ENCODE peak calls at places on chromosomes 7 and 10, in nine cellular contexts. One of them, this sample, is unnamed.

GRCh38 chr10:118621304-118621942 is 26.0 kb upstream of the PRLHR start:
- DNase-seq in Panc1: no peak
- DNase-seq in fibroblast of lung: no peak
- DNase-seq in brain microvascular endothelial cell: no peak
- DNase-seq in breast epithelium: no peak
- DNase-seq in endothelial cell of umbilical vein: no peak
- DNase-seq in adrenal gland: no peak
- DNase-seq in Peyer's patch: no peak
- DNase-seq in right lobe of liver: no peak
- DNase-seq in this sample: no peak

GRCh38 chr10:52658112-52658511 is 114.5 kb downstream of the MBL2 start:
- DNase-seq in Panc1: no peak
- DNase-seq in fibroblast of lung: no peak
- DNase-seq in brain microvascular endothelial cell: no peak
- DNase-seq in breast epithelium: no peak
- DNase-seq in endothelial cell of umbilical vein: no peak
- DNase-seq in adrenal gland: no peak
- DNase-seq in Peyer's patch: no peak
- DNase-seq in right lobe of liver: no peak
- DNase-seq in this sample: no peak

GRCh38 chr10:115827180-115827579 is 445.8 kb downstream of the GFRA1 start:
- DNase-seq in Panc1: no peak
- DNase-seq in fibroblast of lung: peak; percentile 88
- DNase-seq in brain microvascular endothelial cell: no peak
- DNase-seq in breast epithelium: no peak
- DNase-seq in endothelial cell of umbilical vein: no peak
- DNase-seq in adrenal gland: no peak
- DNase-seq in Peyer's patch: no peak
- DNase-seq in right lobe of liver: no peak
- DNase-seq in this sample: no peak

GRCh38 chr7:3975371-3975770 is 674.3 kb downstream of the SDK1 start:
- DNase-seq in Panc1: no peak
- DNase-seq in fibroblast of lung: no peak
- DNase-seq in brain microvascular endothelial cell: no peak
- DNase-seq in breast epithelium: no peak
- DNase-seq in endothelial cell of umbilical vein: no peak
- DNase-seq in adrenal gland: no peak
- DNase-seq in Peyer's patch: no peak
- DNase-seq in right lobe of liver: no peak
- DNase-seq in this sample: no peak

GRCh38 chr10:109902992-109903947 is 20.0 kb downstream of the XPNPEP1 start:
- DNase-seq in Panc1: no peak
- DNase-seq in fibroblast of lung: no peak
- DNase-seq in brain microvascular endothelial cell: no peak
- DNase-seq in breast epithelium: no peak
- DNase-seq in endothelial cell of umbilical vein: no peak
- DNase-seq in adrenal gland: no peak
- DNase-seq in Peyer's patch: no peak
- DNase-seq in right lobe of liver: no peak
- DNase-seq in this sample: no peak

GRCh38 chr7:141415999-141416398 is 135.2 kb upstream of the AGK start:
- DNase-seq in Panc1: no peak
- DNase-seq in fibroblast of lung: no peak
- DNase-seq in brain microvascular endothelial cell: no peak
- DNase-seq in breast epithelium: no peak
- DNase-seq in endothelial cell of umbilical vein: no peak
- DNase-seq in adrenal gland: no peak
- DNase-seq in Peyer's patch: no peak
- DNase-seq in right lobe of liver: no peak
- DNase-seq in this sample: no peak

GRCh38 chr7:30074422-30075030 is 46.3 kb downstream of the PLEKHA8 start:
- DNase-seq in Panc1: peak; percentile 22
- DNase-seq in fibroblast of lung: peak; percentile 70
- DNase-seq in brain microvascular endothelial cell: no peak
- DNase-seq in breast epithelium: no peak
- DNase-seq in endothelial cell of umbilical vein: peak; percentile 52
- DNase-seq in adrenal gland: no peak
- DNase-seq in Peyer's patch: no peak
- DNase-seq in right lobe of liver: no peak
- DNase-seq in this sample: no peak

GRCh38 chr7:92205987-92206386 is 27.0 kb upstream of the LRRD1 start:
- DNase-seq in Panc1: no peak
- DNase-seq in fibroblast of lung: no peak
- DNase-seq in brain microvascular endothelial cell: no peak
- DNase-seq in breast epithelium: no peak
- DNase-seq in endothelial cell of umbilical vein: no peak
- DNase-seq in adrenal gland: no peak
- DNase-seq in Peyer's patch: no peak
- DNase-seq in right lobe of liver: no peak
- DNase-seq in this sample: no peak

GRCh38 chr10:114002422-114002821 is 41.2 kb upstream of the ADRB1 start:
- DNase-seq in Panc1: no peak
- DNase-seq in fibroblast of lung: no peak
- DNase-seq in brain microvascular endothelial cell: no peak
- DNase-seq in breast epithelium: no peak
- DNase-seq in endothelial cell of umbilical vein: no peak
- DNase-seq in adrenal gland: no peak
- DNase-seq in Peyer's patch: no peak
- DNase-seq in right lobe of liver: no peak
- DNase-seq in this sample: no peak
- TF ChIP-seq CTCF in Panc1: no peak
- TF ChIP-seq CTCF in fibroblast of lung: no peak
- TF ChIP-seq CTCF in brain microvascular endothelial cell: peak; percentile 11
- TF ChIP-seq CTCF in breast epithelium: no peak
- TF ChIP-seq CTCF in endothelial cell of umbilical vein: no peak
- TF ChIP-seq CTCF in adrenal gland: no peak
- TF ChIP-seq CTCF in Peyer's patch: no peak
- TF ChIP-seq CTCF in right lobe of liver: no peak
- TF ChIP-seq CTCF in this sample: no peak

GRCh38 chr10:92692085-92692671 is 2.4 kb downstream of the HHEX start:
- DNase-seq in Panc1: no peak
- DNase-seq in fibroblast of lung: no peak
- DNase-seq in brain microvascular endothelial cell: no peak
- DNase-seq in breast epithelium: no peak
- DNase-seq in endothelial cell of umbilical vein: no peak
- DNase-seq in adrenal gland: peak; percentile 19
- DNase-seq in Peyer's patch: no peak
- DNase-seq in right lobe of liver: peak; percentile 66
- DNase-seq in this sample: no peak
- H3K27ac ChIP-seq in Panc1: no peak overlapping the region
- H3K27ac ChIP-seq in fibroblast of lung: no peak overlapping the region
- H3K27ac ChIP-seq in brain microvascular endothelial cell: no peak overlapping the region
- H3K27ac ChIP-seq in breast epithelium: peak overlapping the region; percentile 74
- H3K27ac ChIP-seq in endothelial cell of umbilical vein: peak overlapping the region; percentile 73
- H3K27ac ChIP-seq in adrenal gland: peak overlapping the region; percentile 93
- H3K27ac ChIP-seq in Peyer's patch: peak overlapping the region; percentile 97
- H3K27ac ChIP-seq in right lobe of liver: peak overlapping the region; percentile 91
- H3K27ac ChIP-seq in this sample: peak overlapping the region; percentile 76

GRCh38 chr10:113476673-113477072 is 76.2 kb upstream of the HABP2 start:
- DNase-seq in Panc1: no peak
- DNase-seq in fibroblast of lung: no peak
- DNase-seq in brain microvascular endothelial cell: no peak
- DNase-seq in breast epithelium: no peak
- DNase-seq in endothelial cell of umbilical vein: no peak
- DNase-seq in adrenal gland: no peak
- DNase-seq in Peyer's patch: no peak
- DNase-seq in right lobe of liver: no peak
- DNase-seq in this sample: peak; percentile 4

GRCh38 chr10:113473851-113474250 is 79.0 kb upstream of the HABP2 start:
- DNase-seq in Panc1: no peak
- DNase-seq in fibroblast of lung: peak; percentile 72
- DNase-seq in brain microvascular endothelial cell: no peak
- DNase-seq in breast epithelium: no peak
- DNase-seq in endothelial cell of umbilical vein: no peak
- DNase-seq in adrenal gland: no peak
- DNase-seq in Peyer's patch: no peak
- DNase-seq in right lobe of liver: no peak
- DNase-seq in this sample: no peak

GRCh38 chr10:113474756-113475155 is 78.1 kb upstream of the HABP2 start:
- DNase-seq in Panc1: no peak
- DNase-seq in fibroblast of lung: peak; percentile 33
- DNase-seq in brain microvascular endothelial cell: no peak
- DNase-seq in breast epithelium: no peak
- DNase-seq in endothelial cell of umbilical vein: no peak
- DNase-seq in adrenal gland: no peak
- DNase-seq in Peyer's patch: no peak
- DNase-seq in right lobe of liver: no peak
- DNase-seq in this sample: peak; percentile 13

GRCh38 chr10:113476191-113476590 is 76.7 kb upstream of the HABP2 start:
- DNase-seq in Panc1: no peak
- DNase-seq in fibroblast of lung: peak; percentile 26
- DNase-seq in brain microvascular endothelial cell: no peak
- DNase-seq in breast epithelium: peak; percentile 56
- DNase-seq in endothelial cell of umbilical vein: no peak
- DNase-seq in adrenal gland: no peak
- DNase-seq in Peyer's patch: no peak
- DNase-seq in right lobe of liver: no peak
- DNase-seq in this sample: peak; percentile 16

GRCh38 chr10:113475381-113475807 is 77.5 kb upstream of the HABP2 start:
- DNase-seq in Panc1: no peak
- DNase-seq in fibroblast of lung: peak; percentile 91
- DNase-seq in brain microvascular endothelial cell: no peak
- DNase-seq in breast epithelium: peak; percentile 85
- DNase-seq in endothelial cell of umbilical vein: no peak
- DNase-seq in adrenal gland: no peak
- DNase-seq in Peyer's patch: no peak
- DNase-seq in right lobe of liver: no peak
- DNase-seq in this sample: no peak
- TF ChIP-seq CTCF in Panc1: no peak
- TF ChIP-seq CTCF in fibroblast of lung: no peak
- TF ChIP-seq CTCF in brain microvascular endothelial cell: no peak
- TF ChIP-seq CTCF in breast epithelium: no peak
- TF ChIP-seq CTCF in endothelial cell of umbilical vein: no peak
- TF ChIP-seq CTCF in adrenal gland: no peak
- TF ChIP-seq CTCF in Peyer's patch: no peak
- TF ChIP-seq CTCF in right lobe of liver: no peak
- TF ChIP-seq CTCF in this sample: peak; percentile 7

DNA sequence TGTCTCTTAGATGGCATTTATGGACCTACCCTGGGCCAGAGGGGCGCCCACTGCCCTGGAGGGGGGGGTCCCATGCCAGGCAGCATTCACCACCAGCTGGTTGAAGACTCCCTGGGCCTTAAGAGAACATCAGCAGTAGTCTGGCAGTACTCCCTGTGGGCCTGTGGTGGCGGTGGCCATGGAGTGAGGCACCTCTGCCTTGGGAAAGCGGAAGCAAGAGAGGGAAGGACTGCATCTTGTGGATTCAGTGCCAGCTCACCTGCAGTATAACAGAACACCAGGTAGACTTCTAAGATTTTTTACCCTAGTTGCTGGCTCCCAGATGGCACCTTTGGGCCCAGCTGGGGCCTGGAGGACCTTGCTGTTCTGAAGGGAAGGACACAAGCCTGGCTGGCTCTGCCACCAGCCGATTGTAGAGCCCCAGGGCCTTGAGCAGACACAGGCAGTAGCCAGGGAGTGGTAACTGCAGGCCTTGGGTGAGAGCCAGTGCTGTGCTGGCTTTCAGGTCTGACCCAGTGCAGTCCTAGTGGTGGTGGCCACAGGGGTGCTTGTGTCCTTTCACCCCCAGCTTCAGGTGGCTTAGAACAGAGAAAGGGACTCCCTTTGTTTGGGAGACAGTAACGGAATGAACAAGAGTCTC is 15.8 kb downstream of the PLAC9 start:
- DNase-seq in Panc1: no peak
- DNase-seq in fibroblast of lung: no peak
- DNase-seq in brain microvascular endothelial cell: no peak
- DNase-seq in breast epithelium: no peak
- DNase-seq in endothelial cell of umbilical vein: no peak
- DNase-seq in adrenal gland: no peak
- DNase-seq in Peyer's patch: peak; percentile 43
- DNase-seq in right lobe of liver: no peak
- DNase-seq in this sample: no peak
- H3K27ac ChIP-seq in Panc1: no peak overlapping the region
- H3K27ac ChIP-seq in fibroblast of lung: no peak overlapping the region
- H3K27ac ChIP-seq in brain microvascular endothelial cell: no peak overlapping the region
- H3K27ac ChIP-seq in breast epithelium: no peak overlapping the region
- H3K27ac ChIP-seq in endothelial cell of umbilical vein: no peak overlapping the region
- H3K27ac ChIP-seq in adrenal gland: no peak overlapping the region
- H3K27ac ChIP-seq in Peyer's patch: no peak overlapping the region
- H3K27ac ChIP-seq in right lobe of liver: no peak overlapping the region
- H3K27ac ChIP-seq in this sample: no peak overlapping the region

GRCh38 chr10:62075912-62076311 is 174.4 kb downstream of the ARID5B start:
- DNase-seq in Panc1: no peak
- DNase-seq in fibroblast of lung: peak; percentile 31
- DNase-seq in brain microvascular endothelial cell: no peak
- DNase-seq in breast epithelium: no peak
- DNase-seq in endothelial cell of umbilical vein: no peak
- DNase-seq in adrenal gland: no peak
- DNase-seq in Peyer's patch: no peak
- DNase-seq in right lobe of liver: no peak
- DNase-seq in this sample: no peak

GRCh38 chr10:62079885-62080559 is 178.5 kb downstream of the ARID5B start:
- DNase-seq in Panc1: no peak
- DNase-seq in fibroblast of lung: no peak
- DNase-seq in brain microvascular endothelial cell: no peak
- DNase-seq in breast epithelium: no peak
- DNase-seq in endothelial cell of umbilical vein: no peak
- DNase-seq in adrenal gland: no peak
- DNase-seq in Peyer's patch: no peak
- DNase-seq in right lobe of liver: no peak
- DNase-seq in this sample: no peak

GRCh38 chr10:62075414-62075813 is 173.9 kb downstream of the ARID5B start:
- DNase-seq in Panc1: no peak
- DNase-seq in fibroblast of lung: no peak
- DNase-seq in brain microvascular endothelial cell: no peak
- DNase-seq in breast epithelium: no peak
- DNase-seq in endothelial cell of umbilical vein: no peak
- DNase-seq in adrenal gland: no peak
- DNase-seq in Peyer's patch: no peak
- DNase-seq in right lobe of liver: no peak
- DNase-seq in this sample: no peak

GRCh38 chr10:62077330-62078015 is 176.0 kb downstream of the ARID5B start:
- DNase-seq in Panc1: no peak
- DNase-seq in fibroblast of lung: no peak
- DNase-seq in brain microvascular endothelial cell: no peak
- DNase-seq in breast epithelium: no peak
- DNase-seq in endothelial cell of umbilical vein: no peak
- DNase-seq in adrenal gland: no peak
- DNase-seq in Peyer's patch: no peak
- DNase-seq in right lobe of liver: no peak
- DNase-seq in this sample: no peak

DNA sequence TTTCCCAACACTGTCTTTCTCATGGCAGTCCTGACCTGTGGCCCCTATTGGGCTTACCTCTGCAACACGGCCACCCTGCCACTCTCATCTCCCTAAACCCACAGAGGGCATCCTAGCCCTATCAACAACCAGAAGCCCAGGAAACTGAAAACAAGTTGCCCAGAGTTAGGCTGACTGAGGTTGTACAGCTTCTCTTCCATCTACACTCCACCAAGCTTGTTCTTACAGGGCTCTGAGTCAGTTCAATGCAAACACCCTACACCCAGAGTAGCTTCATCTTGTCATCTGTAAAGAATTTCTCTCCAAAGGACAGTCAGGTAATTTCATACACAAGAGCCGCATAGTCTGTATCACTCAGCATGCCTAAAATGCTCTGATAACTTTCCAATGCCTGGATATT is 175.4 kb downstream of the ARID5B start:
- DNase-seq in Panc1: peak; percentile 81
- DNase-seq in fibroblast of lung: peak; percentile 93
- DNase-seq in brain microvascular endothelial cell: peak; percentile 84
- DNase-seq in breast epithelium: no peak
- DNase-seq in endothelial cell of umbilical vein: no peak
- DNase-seq in adrenal gland: no peak
- DNase-seq in Peyer's patch: no peak
- DNase-seq in right lobe of liver: no peak
- DNase-seq in this sample: no peak
- TF ChIP-seq CTCF in Panc1: peak; percentile 43
- TF ChIP-seq CTCF in fibroblast of lung: no peak
- TF ChIP-seq CTCF in brain microvascular endothelial cell: no peak
- TF ChIP-seq CTCF in breast epithelium: no peak
- TF ChIP-seq CTCF in endothelial cell of umbilical vein: no peak
- TF ChIP-seq CTCF in adrenal gland: no peak
- TF ChIP-seq CTCF in Peyer's patch: no peak
- TF ChIP-seq CTCF in right lobe of liver: no peak
- TF ChIP-seq CTCF in this sample: no peak

This sample was measured in heart left ventricle.